ENCODE peak calls at places on chromosomes 11 and 22, in six cellular contexts. One of them, this sample, is unnamed.

GRCh38 chr11:9535189-9535781 is 38.2 kb upstream of the WEE1 start:
- DNase-seq in stimulated activated naive CD8-positive, alpha-beta T cell treated with anti-CD3 and anti-CD28 coated beads, Interleukin-15, Interleukin-2, amounts not matched to agents 100 U/mL and 50 U/mL, for 24 hours: peak
- DNase-seq in MV-4-11: peak
- DNase-seq in activated CD8-positive, alpha-beta memory T cell treated with anti-CD3 and anti-CD28 coated beads, Interleukin-2, amount 50 U/mL, for 4 hours: peak
- DNase-seq in fibroblast of pulmonary artery: peak
- DNase-seq in iris pigment epithelial cell: peak
- DNase-seq in this sample: peak

GRCh38 chr11:45984192-45984591 is 61.7 kb downstream of the LARGE2 start:
- DNase-seq in stimulated activated naive CD8-positive, alpha-beta T cell treated with anti-CD3 and anti-CD28 coated beads, Interleukin-15, Interleukin-2, amounts not matched to agents 100 U/mL and 50 U/mL, for 24 hours: no peak
- DNase-seq in MV-4-11: no peak
- DNase-seq in activated CD8-positive, alpha-beta memory T cell treated with anti-CD3 and anti-CD28 coated beads, Interleukin-2, amount 50 U/mL, for 4 hours: no peak
- DNase-seq in fibroblast of pulmonary artery: no peak
- DNase-seq in iris pigment epithelial cell: no peak
- DNase-seq in this sample: no peak

GRCh38 chr11:15889972-15890371 is 466.4 kb downstream of the SOX6 start:
- DNase-seq in stimulated activated naive CD8-positive, alpha-beta T cell treated with anti-CD3 and anti-CD28 coated beads, Interleukin-15, Interleukin-2, amounts not matched to agents 100 U/mL and 50 U/mL, for 24 hours: no peak
- DNase-seq in MV-4-11: no peak
- DNase-seq in activated CD8-positive, alpha-beta memory T cell treated with anti-CD3 and anti-CD28 coated beads, Interleukin-2, amount 50 U/mL, for 4 hours: no peak
- DNase-seq in fibroblast of pulmonary artery: no peak
- DNase-seq in iris pigment epithelial cell: peak
- DNase-seq in this sample: no peak

GRCh38 chr11:45928535-45929215 is 6.2 kb downstream of the LARGE2 start:
- DNase-seq in stimulated activated naive CD8-positive, alpha-beta T cell treated with anti-CD3 and anti-CD28 coated beads, Interleukin-15, Interleukin-2, amounts not matched to agents 100 U/mL and 50 U/mL, for 24 hours: no peak
- DNase-seq in MV-4-11: no peak
- DNase-seq in activated CD8-positive, alpha-beta memory T cell treated with anti-CD3 and anti-CD28 coated beads, Interleukin-2, amount 50 U/mL, for 4 hours: no peak
- DNase-seq in fibroblast of pulmonary artery: no peak
- DNase-seq in iris pigment epithelial cell: no peak
- DNase-seq in this sample: no peak

GRCh38 chr22:36546092-36546804 is 17.3 kb upstream of the EIF3D start:
- DNase-seq in stimulated activated naive CD8-positive, alpha-beta T cell treated with anti-CD3 and anti-CD28 coated beads, Interleukin-15, Interleukin-2, amounts not matched to agents 100 U/mL and 50 U/mL, for 24 hours: peak
- DNase-seq in MV-4-11: peak
- DNase-seq in activated CD8-positive, alpha-beta memory T cell treated with anti-CD3 and anti-CD28 coated beads, Interleukin-2, amount 50 U/mL, for 4 hours: no peak
- DNase-seq in fibroblast of pulmonary artery: peak
- DNase-seq in iris pigment epithelial cell: peak
- DNase-seq in this sample: no peak

GRCh38 chr11:62791501-62792192 is at the start of gene TMEM223:
- DNase-seq in stimulated activated naive CD8-positive, alpha-beta T cell treated with anti-CD3 and anti-CD28 coated beads, Interleukin-15, Interleukin-2, amounts not matched to agents 100 U/mL and 50 U/mL, for 24 hours: peak
- DNase-seq in MV-4-11: peak
- DNase-seq in activated CD8-positive, alpha-beta memory T cell treated with anti-CD3 and anti-CD28 coated beads, Interleukin-2, amount 50 U/mL, for 4 hours: peak
- DNase-seq in fibroblast of pulmonary artery: peak
- DNase-seq in iris pigment epithelial cell: peak
- DNase-seq in this sample: peak

GRCh38 chr11:1832181-1832988 is 2.4 kb upstream of the SYT8 start:
- DNase-seq in stimulated activated naive CD8-positive, alpha-beta T cell treated with anti-CD3 and anti-CD28 coated beads, Interleukin-15, Interleukin-2, amounts not matched to agents 100 U/mL and 50 U/mL, for 24 hours: peak
- DNase-seq in MV-4-11: peak
- DNase-seq in activated CD8-positive, alpha-beta memory T cell treated with anti-CD3 and anti-CD28 coated beads, Interleukin-2, amount 50 U/mL, for 4 hours: peak
- DNase-seq in fibroblast of pulmonary artery: peak
- DNase-seq in iris pigment epithelial cell: no peak
- DNase-seq in this sample: peak

GRCh38 chr11:16984229-16984628 is 30.0 kb downstream of the PLEKHA7 start:
- DNase-seq in stimulated activated naive CD8-positive, alpha-beta T cell treated with anti-CD3 and anti-CD28 coated beads, Interleukin-15, Interleukin-2, amounts not matched to agents 100 U/mL and 50 U/mL, for 24 hours: no peak
- DNase-seq in MV-4-11: no peak
- DNase-seq in activated CD8-positive, alpha-beta memory T cell treated with anti-CD3 and anti-CD28 coated beads, Interleukin-2, amount 50 U/mL, for 4 hours: no peak
- DNase-seq in fibroblast of pulmonary artery: no peak
- DNase-seq in iris pigment epithelial cell: no peak
- DNase-seq in this sample: no peak

GRCh38 chr22:25060522-25061071 is 108.1 kb downstream of the KIAA1671 start:
- DNase-seq in stimulated activated naive CD8-positive, alpha-beta T cell treated with anti-CD3 and anti-CD28 coated beads, Interleukin-15, Interleukin-2, amounts not matched to agents 100 U/mL and 50 U/mL, for 24 hours: peak
- DNase-seq in MV-4-11: no peak
- DNase-seq in activated CD8-positive, alpha-beta memory T cell treated with anti-CD3 and anti-CD28 coated beads, Interleukin-2, amount 50 U/mL, for 4 hours: no peak
- DNase-seq in fibroblast of pulmonary artery: no peak
- DNase-seq in iris pigment epithelial cell: no peak
- DNase-seq in this sample: no peak

GRCh38 chr22:44133161-44133560 is 47.6 kb upstream of the PARVG start:
- DNase-seq in stimulated activated naive CD8-positive, alpha-beta T cell treated with anti-CD3 and anti-CD28 coated beads, Interleukin-15, Interleukin-2, amounts not matched to agents 100 U/mL and 50 U/mL, for 24 hours: no peak
- DNase-seq in MV-4-11: no peak
- DNase-seq in activated CD8-positive, alpha-beta memory T cell treated with anti-CD3 and anti-CD28 coated beads, Interleukin-2, amount 50 U/mL, for 4 hours: no peak
- DNase-seq in fibroblast of pulmonary artery: no peak
- DNase-seq in iris pigment epithelial cell: no peak
- DNase-seq in this sample: no peak

GRCh38 chr11:2808850-2809847 is 76.4 kb downstream of the CDKN1C start:
- DNase-seq in stimulated activated naive CD8-positive, alpha-beta T cell treated with anti-CD3 and anti-CD28 coated beads, Interleukin-15, Interleukin-2, amounts not matched to agents 100 U/mL and 50 U/mL, for 24 hours: peak
- DNase-seq in MV-4-11: no peak
- DNase-seq in activated CD8-positive, alpha-beta memory T cell treated with anti-CD3 and anti-CD28 coated beads, Interleukin-2, amount 50 U/mL, for 4 hours: peak
- DNase-seq in fibroblast of pulmonary artery: no peak
- DNase-seq in iris pigment epithelial cell: no peak
- DNase-seq in this sample: no peak

This sample was measured in Peyer's patch.